ENCODE peak calls at places on chromosomes 13 and 19, in six cellular contexts. One of them, this sample, is unnamed.

GRCh38 chr19:38831142-38831605 is 420 bp downstream of the ECH1 start:
- DNase-seq in mesenchymal stem cell: peak
- DNase-seq in H1: no peak
- DNase-seq in H9: peak
- DNase-seq in trophoblast cell: peak
- DNase-seq in IMR-90: peak
- DNase-seq in this sample: no peak

GRCh38 chr13:102586615-102587014 is 10.2 kb upstream of the TPP2 start:
- DNase-seq in H1: no peak
- DNase-seq in IMR-90: no peak
- DNase-seq in mesenchymal stem cell: no peak
- DNase-seq in H9: no peak
- DNase-seq in trophoblast cell: no peak
- DNase-seq in this sample: no peak

GRCh38 chr19:41957838-41958366 is 1.2 kb downstream of the RABAC1 start:
- DNase-seq in H9: peak
- DNase-seq in IMR-90: peak
- DNase-seq in mesenchymal stem cell: peak
- DNase-seq in H1: peak
- DNase-seq in trophoblast cell: peak
- DNase-seq in this sample: peak

GRCh38 chr19:52941941-52942370 is 18.7 kb upstream of the ZNF888 start:
- DNase-seq in IMR-90: peak
- DNase-seq in H1: peak
- DNase-seq in mesenchymal stem cell: peak
- DNase-seq in H9: peak
- DNase-seq in trophoblast cell: peak
- DNase-seq in this sample: no peak

GRCh38 chr19:34494601-34495000 is 13.0 kb downstream of the WTIP start:
- DNase-seq in trophoblast cell: no peak
- DNase-seq in H9: no peak
- DNase-seq in H1: no peak
- DNase-seq in IMR-90: no peak
- DNase-seq in mesenchymal stem cell: no peak
- DNase-seq in this sample: no peak

GRCh38 chr13:20431080-20431479 is 94.6 kb downstream of the CRYL1 start:
- DNase-seq in trophoblast cell: no peak
- DNase-seq in IMR-90: no peak
- DNase-seq in mesenchymal stem cell: no peak
- DNase-seq in H1: no peak
- DNase-seq in H9: no peak
- DNase-seq in this sample: no peak

GRCh38 chr19:20359933-20360720 is 193.1 kb downstream of the ZNF486 start:
- DNase-seq in H1: peak
- DNase-seq in mesenchymal stem cell: no peak
- DNase-seq in H9: peak
- DNase-seq in IMR-90: no peak
- DNase-seq in trophoblast cell: peak
- DNase-seq in this sample: no peak

GRCh38 chr13:109892101-109892500 is 105.7 kb upstream of the IRS2 start:
- DNase-seq in mesenchymal stem cell: no peak
- DNase-seq in H9: no peak
- DNase-seq in trophoblast cell: no peak
- DNase-seq in IMR-90: no peak
- DNase-seq in H1: no peak
- DNase-seq in this sample: no peak

GRCh38 chr19:41218615-41219507 is at the start of gene AXL:
- DNase-seq in IMR-90: peak
- DNase-seq in trophoblast cell: no peak
- DNase-seq in H1: peak
- DNase-seq in H9: peak
- DNase-seq in mesenchymal stem cell: peak
- DNase-seq in this sample: peak

GRCh38 chr13:20848203-20848602 is 54.3 kb downstream of the XPO4 start:
- DNase-seq in trophoblast cell: peak
- DNase-seq in mesenchymal stem cell: no peak
- DNase-seq in IMR-90: no peak
- DNase-seq in H1: no peak
- DNase-seq in H9: no peak
- DNase-seq in this sample: no peak

GRCh38 chr19:23437901-23438300 is 42.6 kb upstream of the ZNF91 start:
- DNase-seq in H1: no peak
- DNase-seq in trophoblast cell: peak
- DNase-seq in mesenchymal stem cell: no peak
- DNase-seq in H9: no peak
- DNase-seq in IMR-90: no peak
- DNase-seq in this sample: no peak

GRCh38 chr13:66887088-66887487 is 343.0 kb downstream of the PCDH9 start:
- DNase-seq in H1: no peak
- DNase-seq in IMR-90: peak
- DNase-seq in trophoblast cell: no peak
- DNase-seq in mesenchymal stem cell: no peak
- DNase-seq in H9: no peak
- DNase-seq in this sample: no peak

GRCh38 chr19:2003901-2004300 is 11.6 kb downstream of the BTBD2 start:
- DNase-seq in H9: no peak
- DNase-seq in H1: no peak
- DNase-seq in IMR-90: no peak
- DNase-seq in trophoblast cell: no peak
- DNase-seq in mesenchymal stem cell: no peak
- DNase-seq in this sample: no peak

GRCh38 chr19:5372572-5373200 is 32.1 kb upstream of the PTPRS start:
- DNase-seq in IMR-90: no peak
- DNase-seq in H9: no peak
- DNase-seq in trophoblast cell: no peak
- DNase-seq in H1: no peak
- DNase-seq in mesenchymal stem cell: no peak
- DNase-seq in this sample: no peak

GRCh38 chr19:11766597-11767591 is at the start of gene ZNF441:
- DNase-seq in mesenchymal stem cell: peak
- DNase-seq in H1: peak
- DNase-seq in IMR-90: peak
- DNase-seq in H9: peak
- DNase-seq in trophoblast cell: peak
- DNase-seq in this sample: peak

GRCh38 chr13:80618777-80619176 is 277.9 kb upstream of the SPRY2 start:
- DNase-seq in trophoblast cell: no peak
- DNase-seq in H9: no peak
- DNase-seq in mesenchymal stem cell: no peak
- DNase-seq in IMR-90: no peak
- DNase-seq in H1: no peak
- DNase-seq in this sample: no peak

GRCh38 chr13:104008571-104009435 is 942.6 kb upstream of the SLC10A2 start:
- DNase-seq in mesenchymal stem cell: peak
- DNase-seq in IMR-90: peak
- DNase-seq in H1: no peak
- DNase-seq in H9: no peak
- DNase-seq in trophoblast cell: no peak
- DNase-seq in this sample: no peak

GRCh38 chr13:105634059-105634458 is 901.4 kb downstream of the EFNB2 start:
- DNase-seq in trophoblast cell: no peak
- DNase-seq in H9: no peak
- DNase-seq in IMR-90: no peak
- DNase-seq in H1: no peak
- DNase-seq in mesenchymal stem cell: no peak
- DNase-seq in this sample: no peak

DNA sequence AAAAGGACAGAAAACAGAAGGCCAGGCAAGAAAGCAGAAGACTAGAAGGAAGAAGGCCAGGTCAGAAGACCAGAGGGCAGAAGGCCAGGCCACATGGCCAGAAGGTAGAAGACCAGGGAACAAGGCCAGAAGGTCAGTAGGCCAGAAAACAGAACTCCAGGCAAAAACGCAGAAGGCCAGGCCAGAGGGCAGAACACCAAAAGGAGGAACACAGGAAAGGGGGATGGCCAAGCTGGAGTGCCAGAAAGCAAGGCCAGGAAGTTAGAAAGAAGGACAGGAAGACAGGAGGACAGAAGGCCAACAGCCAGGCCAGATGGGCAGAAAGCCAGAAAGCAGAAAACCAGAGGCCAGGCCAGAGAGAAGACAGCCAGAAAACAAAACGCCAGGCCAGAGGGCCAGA is 185.4 kb downstream of the TUBA3C start:
- DNase-seq in H9: no peak
- DNase-seq in mesenchymal stem cell: no peak
- DNase-seq in trophoblast cell: no peak
- DNase-seq in IMR-90: no peak
- DNase-seq in H1: no peak
- DNase-seq in this sample: no peak
- H3K14ac ChIP-seq in H9: no peak
- H3K14ac ChIP-seq in mesenchymal stem cell: no peak
- H3K14ac ChIP-seq in trophoblast cell: no peak
- H3K14ac ChIP-seq in IMR-90: no peak
- H3K14ac ChIP-seq in H1: no peak
- H3K14ac ChIP-seq in this sample: no peak

GRCh38 chr19:30349131-30349730 is 23.0 kb upstream of the ZNF536 start:
- DNase-seq in trophoblast cell: no peak
- DNase-seq in H9: peak
- DNase-seq in mesenchymal stem cell: no peak
- DNase-seq in IMR-90: no peak
- DNase-seq in H1: no peak
- DNase-seq in this sample: no peak

GRCh38 chr19:30356951-30357579 is 15.1 kb upstream of the ZNF536 start:
- DNase-seq in trophoblast cell: no peak
- DNase-seq in H1: no peak
- DNase-seq in IMR-90: no peak
- DNase-seq in mesenchymal stem cell: no peak
- DNase-seq in H9: no peak
- DNase-seq in this sample: no peak

GRCh38 chr19:30355586-30355985 is 16.6 kb upstream of the ZNF536 start:
- DNase-seq in trophoblast cell: no peak
- DNase-seq in H1: no peak
- DNase-seq in H9: no peak
- DNase-seq in IMR-90: no peak
- DNase-seq in mesenchymal stem cell: no peak
- DNase-seq in this sample: no peak

GRCh38 chr19:30350995-30351394 is 21.2 kb upstream of the ZNF536 start:
- DNase-seq in H9: no peak
- DNase-seq in H1: no peak
- DNase-seq in IMR-90: no peak
- DNase-seq in trophoblast cell: no peak
- DNase-seq in mesenchymal stem cell: no peak
- DNase-seq in this sample: no peak

GRCh38 chr19:30353394-30353793 is 18.8 kb upstream of the ZNF536 start:
- DNase-seq in H9: no peak
- DNase-seq in IMR-90: no peak
- DNase-seq in H1: no peak
- DNase-seq in trophoblast cell: no peak
- DNase-seq in mesenchymal stem cell: no peak
- DNase-seq in this sample: no peak
- H3K14ac ChIP-seq in H9: no peak
- H3K14ac ChIP-seq in IMR-90: no peak
- H3K14ac ChIP-seq in H1: no peak
- H3K14ac ChIP-seq in trophoblast cell: no peak
- H3K14ac ChIP-seq in mesenchymal stem cell: no peak
- H3K14ac ChIP-seq in this sample: no peak

GRCh38 chr13:49053215-49053614 is 77.5 kb downstream of the FNDC3A start:
- DNase-seq in mesenchymal stem cell: no peak
- DNase-seq in trophoblast cell: peak
- DNase-seq in IMR-90: no peak
- DNase-seq in H9: no peak
- DNase-seq in H1: no peak
- DNase-seq in this sample: no peak
- H3K14ac ChIP-seq in mesenchymal stem cell: no peak
- H3K14ac ChIP-seq in trophoblast cell: no peak
- H3K14ac ChIP-seq in IMR-90: peak
- H3K14ac ChIP-seq in H9: no peak
- H3K14ac ChIP-seq in H1: no peak
- H3K14ac ChIP-seq in this sample: no peak

GRCh38 chr19:57664269-57665127 is 4.2 kb upstream of the ZSCAN4 start:
- DNase-seq in trophoblast cell: peak
- DNase-seq in H1: peak
- DNase-seq in IMR-90: peak
- DNase-seq in H9: peak
- DNase-seq in mesenchymal stem cell: peak
- DNase-seq in this sample: peak

GRCh38 chr19:57665261-57665806 is 3.4 kb upstream of the ZSCAN4 start:
- DNase-seq in trophoblast cell: no peak
- DNase-seq in IMR-90: no peak
- DNase-seq in H1: no peak
- DNase-seq in H9: no peak
- DNase-seq in mesenchymal stem cell: no peak
- DNase-seq in this sample: no peak

GRCh38 chr19:57671124-57671895 is 2.6 kb downstream of the ZSCAN4 start:
- DNase-seq in IMR-90: no peak
- DNase-seq in mesenchymal stem cell: no peak
- DNase-seq in trophoblast cell: peak
- DNase-seq in H1: no peak
- DNase-seq in H9: no peak
- DNase-seq in this sample: no peak

GRCh38 chr19:57668635-57669034 is at the start of gene ZSCAN4:
- DNase-seq in trophoblast cell: no peak
- DNase-seq in mesenchymal stem cell: no peak
- DNase-seq in H9: no peak
- DNase-seq in IMR-90: no peak
- DNase-seq in H1: no peak
- DNase-seq in this sample: no peak

GRCh38 chr19:57667220-57667619 is 1.5 kb upstream of the ZSCAN4 start:
- DNase-seq in IMR-90: no peak
- DNase-seq in trophoblast cell: no peak
- DNase-seq in H1: no peak
- DNase-seq in H9: no peak
- DNase-seq in mesenchymal stem cell: no peak
- DNase-seq in this sample: no peak
- H3K14ac ChIP-seq in IMR-90: no peak
- H3K14ac ChIP-seq in trophoblast cell: no peak
- H3K14ac ChIP-seq in H1: no peak
- H3K14ac ChIP-seq in H9: no peak
- H3K14ac ChIP-seq in mesenchymal stem cell: no peak
- H3K14ac ChIP-seq in this sample: no peak

GRCh38 chr13:113915786-113916329 is 52.0 kb upstream of the GAS6 start:
- DNase-seq in H9: peak
- DNase-seq in trophoblast cell: no peak
- DNase-seq in H1: no peak
- DNase-seq in IMR-90: no peak
- DNase-seq in mesenchymal stem cell: no peak
- DNase-seq in this sample: no peak

GRCh38 chr13:113918580-113918979 is 54.7 kb upstream of the GAS6 start:
- DNase-seq in IMR-90: no peak
- DNase-seq in H1: peak
- DNase-seq in H9: peak
- DNase-seq in trophoblast cell: no peak
- DNase-seq in mesenchymal stem cell: no peak
- DNase-seq in this sample: no peak

GRCh38 chr13:113917523-113918371 is 53.9 kb upstream of the GAS6 start:
- DNase-seq in IMR-90: no peak
- DNase-seq in H9: peak
- DNase-seq in trophoblast cell: no peak
- DNase-seq in H1: peak
- DNase-seq in mesenchymal stem cell: no peak
- DNase-seq in this sample: no peak

GRCh38 chr13:113916330-113916815 is 52.5 kb upstream of the GAS6 start:
- DNase-seq in IMR-90: peak
- DNase-seq in H1: no peak
- DNase-seq in trophoblast cell: no peak
- DNase-seq in mesenchymal stem cell: peak
- DNase-seq in H9: peak
- DNase-seq in this sample: no peak

GRCh38 chr13:113917096-113917495 is 53.2 kb upstream of the GAS6 start:
- DNase-seq in trophoblast cell: no peak
- DNase-seq in IMR-90: no peak
- DNase-seq in H1: no peak
- DNase-seq in H9: no peak
- DNase-seq in mesenchymal stem cell: no peak
- DNase-seq in this sample: no peak
- H3K14ac ChIP-seq in trophoblast cell: no peak
- H3K14ac ChIP-seq in IMR-90: peak
- H3K14ac ChIP-seq in H1: no peak
- H3K14ac ChIP-seq in H9: no peak
- H3K14ac ChIP-seq in mesenchymal stem cell: no peak
- H3K14ac ChIP-seq in this sample: no peak

GRCh38 chr13:93368296-93368695 is 141.7 kb downstream of the GPC6 start:
- DNase-seq in H9: no peak
- DNase-seq in mesenchymal stem cell: no peak
- DNase-seq in IMR-90: no peak
- DNase-seq in trophoblast cell: no peak
- DNase-seq in H1: no peak
- DNase-seq in this sample: no peak
- H3K14ac ChIP-seq in H9: no peak
- H3K14ac ChIP-seq in mesenchymal stem cell: no peak
- H3K14ac ChIP-seq in IMR-90: no peak
- H3K14ac ChIP-seq in trophoblast cell: no peak
- H3K14ac ChIP-seq in H1: no peak
- H3K14ac ChIP-seq in this sample: no peak

This sample was measured in neuronal stem cell.